ENCODE peak calls at places on chromosome 9, in seven cellular contexts. One of them, this sample, is unnamed.

GRCh38 chr9:27150758-27151431 is 41.9 kb downstream of the TEK start:
- DNase-seq in spleen: no peak
- DNase-seq in H54: no peak
- DNase-seq in NCI-H2171: no peak
- DNase-seq in substantia nigra: no peak
- DNase-seq in amniotic stem cell: no peak
- DNase-seq in non-pigmented ciliary epithelial cell: no peak
- DNase-seq in this sample: no peak

GRCh38 chr9:100428871-100429654 is 2.1 kb downstream of the MSANTD3 start:
- DNase-seq in amniotic stem cell: peak; percentile 96
- DNase-seq in non-pigmented ciliary epithelial cell: peak; percentile 98
- DNase-seq in NCI-H2171: no peak
- DNase-seq in H54: peak; percentile 93
- DNase-seq in spleen: no peak
- DNase-seq in substantia nigra: no peak
- DNase-seq in this sample: no peak

GRCh38 chr9:32508728-32509127 is 17.3 kb downstream of the RIGI start:
- DNase-seq in non-pigmented ciliary epithelial cell: no peak
- DNase-seq in substantia nigra: no peak
- DNase-seq in H54: no peak
- DNase-seq in NCI-H2171: no peak
- DNase-seq in spleen: no peak
- DNase-seq in amniotic stem cell: no peak
- DNase-seq in this sample: no peak

GRCh38 chr9:104765138-104765537 is 1.2 kb downstream of the NIPSNAP3B start:
- DNase-seq in amniotic stem cell: no peak
- DNase-seq in NCI-H2171: no peak
- DNase-seq in H54: no peak
- DNase-seq in non-pigmented ciliary epithelial cell: no peak
- DNase-seq in substantia nigra: no peak
- DNase-seq in spleen: no peak
- DNase-seq in this sample: no peak

GRCh38 chr9:97555164-97555563 is 53.7 kb downstream of the TMOD1 start:
- DNase-seq in spleen: peak; percentile 40
- DNase-seq in H54: no peak
- DNase-seq in non-pigmented ciliary epithelial cell: no peak
- DNase-seq in substantia nigra: no peak
- DNase-seq in NCI-H2171: peak; percentile 9
- DNase-seq in amniotic stem cell: no peak
- DNase-seq in this sample: no peak

GRCh38 chr9:89808076-89808701 is 203.4 kb downstream of the GADD45G start:
- DNase-seq in amniotic stem cell: no peak
- DNase-seq in spleen: no peak
- DNase-seq in NCI-H2171: no peak
- DNase-seq in non-pigmented ciliary epithelial cell: no peak
- DNase-seq in substantia nigra: no peak
- DNase-seq in H54: no peak
- DNase-seq in this sample: no peak

GRCh38 chr9:6538666-6539071 is 106.9 kb downstream of the GLDC start:
- DNase-seq in substantia nigra: no peak
- DNase-seq in H54: peak; percentile 41
- DNase-seq in spleen: no peak
- DNase-seq in NCI-H2171: no peak
- DNase-seq in amniotic stem cell: no peak
- DNase-seq in non-pigmented ciliary epithelial cell: no peak
- DNase-seq in this sample: no peak

GRCh38 chr9:125909497-125909896 is 162.3 kb downstream of the PBX3 start:
- DNase-seq in spleen: no peak
- DNase-seq in H54: no peak
- DNase-seq in non-pigmented ciliary epithelial cell: no peak
- DNase-seq in amniotic stem cell: no peak
- DNase-seq in substantia nigra: no peak
- DNase-seq in NCI-H2171: no peak
- DNase-seq in this sample: no peak

GRCh38 chr9:128995791-128996190 is 32.3 kb downstream of the SH3GLB2 start:
- DNase-seq in spleen: peak; percentile 2
- DNase-seq in H54: no peak
- DNase-seq in NCI-H2171: no peak
- DNase-seq in substantia nigra: no peak
- DNase-seq in amniotic stem cell: no peak
- DNase-seq in non-pigmented ciliary epithelial cell: no peak
- DNase-seq in this sample: no peak

GRCh38 chr9:70389642-70390266 is 24.7 kb downstream of the KLF9 start:
- DNase-seq in H54: no peak
- DNase-seq in NCI-H2171: no peak
- DNase-seq in substantia nigra: no peak
- DNase-seq in amniotic stem cell: no peak
- DNase-seq in non-pigmented ciliary epithelial cell: no peak
- DNase-seq in spleen: no peak
- DNase-seq in this sample: no peak

GRCh38 chr9:136484153-136485048 is 1.6 kb upstream of the SEC16A start:
- DNase-seq in spleen: peak; percentile 93
- DNase-seq in amniotic stem cell: no peak
- DNase-seq in H54: no peak
- DNase-seq in NCI-H2171: peak; percentile 54
- DNase-seq in substantia nigra: no peak
- DNase-seq in non-pigmented ciliary epithelial cell: no peak
- DNase-seq in this sample: peak; percentile 58

GRCh38 chr9:36396985-36397384 is 3.1 kb downstream of the RNF38 start:
- DNase-seq in amniotic stem cell: no peak
- DNase-seq in H54: no peak
- DNase-seq in spleen: no peak
- DNase-seq in non-pigmented ciliary epithelial cell: no peak
- DNase-seq in substantia nigra: no peak
- DNase-seq in NCI-H2171: no peak
- DNase-seq in this sample: no peak

GRCh38 chr9:131289301-131290038 is at the start of gene PLPP7:
- DNase-seq in amniotic stem cell: no peak
- DNase-seq in substantia nigra: peak; percentile 81
- DNase-seq in NCI-H2171: peak; percentile 57
- DNase-seq in non-pigmented ciliary epithelial cell: no peak
- DNase-seq in H54: no peak
- DNase-seq in spleen: no peak
- DNase-seq in this sample: peak; percentile 31

GRCh38 chr9:136082496-136083361 is 12.4 kb downstream of the NACC2 start:
- DNase-seq in H54: no peak
- DNase-seq in substantia nigra: no peak
- DNase-seq in non-pigmented ciliary epithelial cell: no peak
- DNase-seq in spleen: no peak
- DNase-seq in NCI-H2171: no peak
- DNase-seq in amniotic stem cell: no peak
- DNase-seq in this sample: no peak

GRCh38 chr9:125835655-125836054 is 88.5 kb downstream of the PBX3 start:
- DNase-seq in substantia nigra: no peak
- DNase-seq in H54: no peak
- DNase-seq in NCI-H2171: no peak
- DNase-seq in spleen: no peak
- DNase-seq in amniotic stem cell: no peak
- DNase-seq in non-pigmented ciliary epithelial cell: no peak
- DNase-seq in this sample: no peak

GRCh38 chr9:89878687-89879086 is 273.9 kb downstream of the GADD45G start:
- DNase-seq in H54: no peak
- DNase-seq in spleen: peak; percentile 70
- DNase-seq in non-pigmented ciliary epithelial cell: no peak
- DNase-seq in substantia nigra: no peak
- DNase-seq in NCI-H2171: peak; percentile 75
- DNase-seq in amniotic stem cell: no peak
- DNase-seq in this sample: peak; percentile 71

GRCh38 chr9:13629067-13629466 is 349.6 kb upstream of the MPDZ start:
- DNase-seq in amniotic stem cell: no peak
- DNase-seq in NCI-H2171: no peak
- DNase-seq in substantia nigra: no peak
- DNase-seq in H54: no peak
- DNase-seq in non-pigmented ciliary epithelial cell: no peak
- DNase-seq in spleen: no peak
- DNase-seq in this sample: no peak

GRCh38 chr9:37761511-37761910 is 7.9 kb downstream of the TRMT10B start:
- DNase-seq in NCI-H2171: no peak
- DNase-seq in spleen: no peak
- DNase-seq in H54: no peak
- DNase-seq in amniotic stem cell: no peak
- DNase-seq in non-pigmented ciliary epithelial cell: peak; percentile 62
- DNase-seq in substantia nigra: no peak
- DNase-seq in this sample: no peak

GRCh38 chr9:138066049-138066448 is 188.5 kb downstream of the CACNA1B start:
- DNase-seq in spleen: peak; percentile 40
- DNase-seq in substantia nigra: no peak
- DNase-seq in H54: no peak
- DNase-seq in NCI-H2171: no peak
- DNase-seq in amniotic stem cell: no peak
- DNase-seq in non-pigmented ciliary epithelial cell: no peak
- DNase-seq in this sample: no peak

GRCh38 chr9:89923961-89924504 is 319.2 kb downstream of the GADD45G start:
- DNase-seq in H54: no peak
- DNase-seq in substantia nigra: no peak
- DNase-seq in non-pigmented ciliary epithelial cell: no peak
- DNase-seq in NCI-H2171: no peak
- DNase-seq in amniotic stem cell: no peak
- DNase-seq in spleen: no peak
- DNase-seq in this sample: no peak

GRCh38 chr9:33346564-33346963 is 55.8 kb downstream of the AQP7 start:
- DNase-seq in NCI-H2171: no peak
- DNase-seq in H54: no peak
- DNase-seq in spleen: no peak
- DNase-seq in substantia nigra: no peak
- DNase-seq in non-pigmented ciliary epithelial cell: no peak
- DNase-seq in amniotic stem cell: no peak
- DNase-seq in this sample: no peak

GRCh38 chr9:92507496-92507895 is 25.2 kb upstream of the ASPN start:
- DNase-seq in substantia nigra: no peak
- DNase-seq in NCI-H2171: no peak
- DNase-seq in non-pigmented ciliary epithelial cell: no peak
- DNase-seq in spleen: no peak
- DNase-seq in H54: no peak
- DNase-seq in amniotic stem cell: no peak
- DNase-seq in this sample: no peak

GRCh38 chr9:133050781-133051180 is 11.0 kb upstream of the CEL start:
- DNase-seq in NCI-H2171: no peak
- DNase-seq in non-pigmented ciliary epithelial cell: no peak
- DNase-seq in substantia nigra: no peak
- DNase-seq in amniotic stem cell: no peak
- DNase-seq in spleen: peak; percentile 37
- DNase-seq in H54: no peak
- DNase-seq in this sample: peak; percentile 96

GRCh38 chr9:126957687-126958053 is 43.1 kb downstream of the RALGPS1 start:
- DNase-seq in non-pigmented ciliary epithelial cell: peak; percentile 10
- DNase-seq in substantia nigra: no peak
- DNase-seq in NCI-H2171: no peak
- DNase-seq in amniotic stem cell: no peak
- DNase-seq in H54: peak; percentile 38
- DNase-seq in spleen: no peak
- DNase-seq in this sample: no peak

GRCh38 chr9:71127301-71127700 is 5.9 kb upstream of the TRPM3 start:
- DNase-seq in amniotic stem cell: no peak
- DNase-seq in non-pigmented ciliary epithelial cell: no peak
- DNase-seq in spleen: no peak
- DNase-seq in H54: no peak
- DNase-seq in substantia nigra: no peak
- DNase-seq in NCI-H2171: no peak
- DNase-seq in this sample: no peak

GRCh38 chr9:121445986-121446385 is 53.7 kb downstream of the GGTA1 start:
- DNase-seq in spleen: no peak
- DNase-seq in amniotic stem cell: no peak
- DNase-seq in NCI-H2171: no peak
- DNase-seq in H54: no peak
- DNase-seq in non-pigmented ciliary epithelial cell: no peak
- DNase-seq in substantia nigra: no peak
- DNase-seq in this sample: no peak

GRCh38 chr9:129131300-129132145 is 20.3 kb downstream of the PTPA start:
- DNase-seq in spleen: peak; percentile 95
- DNase-seq in H54: peak; percentile 87
- DNase-seq in substantia nigra: peak; percentile 37
- DNase-seq in non-pigmented ciliary epithelial cell: no peak
- DNase-seq in amniotic stem cell: peak; percentile 43
- DNase-seq in NCI-H2171: peak; percentile 69
- DNase-seq in this sample: peak; percentile 83

GRCh38 chr9:87818308-87818707 is 64.4 kb upstream of the SPATA31E1 start:
- DNase-seq in non-pigmented ciliary epithelial cell: no peak
- DNase-seq in substantia nigra: no peak
- DNase-seq in amniotic stem cell: no peak
- DNase-seq in NCI-H2171: peak; percentile 66
- DNase-seq in spleen: no peak
- DNase-seq in H54: no peak
- DNase-seq in this sample: no peak

GRCh38 chr9:128702445-128702948 is at the start of gene PKN3:
- DNase-seq in spleen: peak; percentile 95
- DNase-seq in H54: peak; percentile 99
- DNase-seq in amniotic stem cell: peak; percentile 79
- DNase-seq in substantia nigra: peak; percentile 61
- DNase-seq in non-pigmented ciliary epithelial cell: no peak
- DNase-seq in NCI-H2171: peak; percentile 85
- DNase-seq in this sample: peak; percentile 90

GRCh38 chr9:95778957-95779356 is 96.5 kb upstream of the ERCC6L2 start:
- DNase-seq in spleen: no peak
- DNase-seq in amniotic stem cell: no peak
- DNase-seq in non-pigmented ciliary epithelial cell: no peak
- DNase-seq in H54: no peak
- DNase-seq in substantia nigra: no peak
- DNase-seq in NCI-H2171: no peak
- DNase-seq in this sample: no peak

GRCh38 chr9:35599763-35600604 is 5.1 kb upstream of the TESK1 start:
- DNase-seq in NCI-H2171: no peak
- DNase-seq in non-pigmented ciliary epithelial cell: no peak
- DNase-seq in amniotic stem cell: no peak
- DNase-seq in H54: no peak
- DNase-seq in spleen: no peak
- DNase-seq in substantia nigra: peak; percentile 17
- DNase-seq in this sample: no peak